ENCODE peak calls at places on chromosomes 2 and 18, in four cellular contexts. T is thoracic aorta, Y is MM.1S, S is HCT116. D is an unnamed sample.

GRCh38 chr2:183037660-183038340 is 457 bp downstream of the NCKAP1 start:
- DNase-seq in T (no peak), S (no peak), Y (peak; percentile 52), D (no peak)

GRCh38 chr2:69946351-69947077 is 14.9 kb downstream of the ASPRV1 start:
- DNase-seq in S (peak; percentile 34), Y (peak; percentile 57), T (no peak), D (peak; percentile 25)

GRCh38 chr2:34901739-34902138 is 1302.6 kb upstream of the FAM98A start:
- DNase-seq in Y (no peak), T (no peak), S (no peak), D (no peak)

GRCh38 chr2:148565272-148565894 is 79.2 kb upstream of the EPC2 start:
- DNase-seq in T (no peak), Y (no peak), S (no peak), D (no peak)

GRCh38 chr2:46509804-46510203 is 30.4 kb downstream of the TMEM247 start:
- DNase-seq in Y (no peak), S (no peak), T (no peak), D (no peak)

GRCh38 chr18:62716679-62717058 is 1.3 kb downstream of the PHLPP1 start:
- DNase-seq in S (no peak), Y (peak; percentile 31), T (no peak), D (peak; percentile 35)

GRCh38 chr2:15913146-15913545 is 27.2 kb upstream of the MYCN start:
- DNase-seq in T (no peak), Y (peak; percentile 88), S (no peak), D (no peak)

GRCh38 chr2:188813846-188814245 is 160.3 kb upstream of the COL3A1 start:
- DNase-seq in T (no peak), Y (no peak), S (no peak), D (no peak)

GRCh38 chr2:127408004-127408806 is 10.0 kb upstream of the PROC start:
- DNase-seq in Y (peak; percentile 87), S (peak; percentile 57), T (peak; percentile 68), D (peak; percentile 88)

GRCh38 chr2:27507293-27507692 is 10.7 kb downstream of the GCKR start:
- DNase-seq in T (no peak), S (no peak), Y (no peak), D (no peak)

GRCh38 chr2:27509326-27509725 is 12.7 kb downstream of the GCKR start:
- DNase-seq in Y (no peak), S (no peak), T (no peak), D (no peak)

GRCh38 chr2:27502149-27502548 is 5.5 kb downstream of the GCKR start:
- DNase-seq in Y (no peak), T (no peak), S (no peak), D (no peak)

GRCh38 chr2:27501042-27501441 is 4.4 kb downstream of the GCKR start:
- DNase-seq in Y (no peak), S (no peak), T (no peak), D (no peak)

DNA sequence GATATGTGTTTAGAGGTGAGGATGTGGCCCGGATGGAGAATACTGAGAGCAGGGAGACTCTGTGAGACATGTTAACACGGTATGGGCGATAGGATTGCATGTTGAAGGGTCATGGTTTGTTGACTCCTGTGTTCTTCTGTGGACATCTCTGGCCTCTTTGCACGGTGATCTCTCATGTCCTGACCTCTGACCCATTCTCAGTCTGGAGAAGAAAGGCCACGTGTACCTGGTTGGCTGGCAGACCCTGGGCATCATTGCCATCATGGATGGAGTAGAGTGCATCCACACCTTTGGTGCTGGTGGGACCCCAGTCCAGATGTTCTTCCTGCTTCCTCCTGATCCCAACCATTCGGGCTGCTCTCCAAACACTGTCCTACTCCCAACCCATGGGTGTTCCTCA is 9.9 kb downstream of the GCKR start:
- DNase-seq in Y (no peak), T (no peak), S (no peak), D (no peak)
- H3K4me3 ChIP-seq in Y (no peak overlapping the region), T (no peak overlapping the region), S (no peak overlapping the region), D (no peak overlapping the region)

DNA sequence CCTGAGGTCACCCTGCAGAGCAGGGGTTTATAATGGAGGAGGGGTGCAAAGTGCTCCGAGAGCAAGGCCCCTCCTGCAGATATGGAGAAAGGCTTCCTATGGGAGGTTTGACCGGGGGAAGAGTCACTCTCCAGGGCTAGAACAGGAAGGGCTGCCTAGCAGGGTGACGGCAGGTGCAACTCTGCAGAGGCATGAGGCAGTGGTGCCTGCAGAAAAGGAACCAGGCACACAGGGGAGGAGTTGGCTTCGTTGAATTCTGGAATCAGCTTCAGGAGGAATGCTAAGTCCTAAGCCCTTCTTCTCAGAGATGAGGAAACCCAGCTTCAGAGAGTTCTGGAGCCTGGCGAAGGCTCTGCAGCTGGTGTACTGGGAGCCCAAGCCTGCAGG is 17.5 kb upstream of the HPCAL1 start:
- DNase-seq in T (no peak), S (no peak), Y (no peak), D (no peak)
- H3K27ac ChIP-seq in T (peak overlapping the region; percentile 79), S (peak overlapping the region; percentile 95), Y (no peak overlapping the region), D (no peak overlapping the region)

GRCh38 chr2:238176565-238176964 is 17.8 kb downstream of the ERFE start:
- DNase-seq in S (no peak), T (no peak), Y (no peak), D (no peak)
- H3K36me3 ChIP-seq in S (peaks cover 31% of the 10 kb centered on the region), T (peaks cover 83% of the 10 kb centered on the region), Y (no peaks in the 10 kb centered on the region), D (peaks cover 65% of the 10 kb centered on the region)

GRCh38 chr18:59308201-59309014 is 10.0 kb downstream of the CPLX4 start:
- DNase-seq in Y (peak; percentile 64), S (peak; percentile 43), T (no peak), D (peak; percentile 59)
- H3K4me3 ChIP-seq in Y (peak overlapping the region; percentile 52), S (peak overlapping the region; percentile 40), T (peak overlapping the region; percentile 9), D (no peak overlapping the region)